ENCODE peak calls at places on chromosomes 3 and 15, in eight cellular contexts. Q is hepatic stellate cell; U is naive B cell; N is kidney glomerular epithelial cell; Y is globus pallidus; A is pons; I is foreskin fibroblast; H is stimulated activated CD4-positive, alpha-beta T cell treated with anti-CD3 and anti-CD28 coated beads, Interleukin-12 subunit alpha, Interleukin-12 subunit beta, amount 100 ng/mL, for 24 hours. L is an unnamed sample.

GRCh38 chr15:67783303-67783702 is 42.0 kb upstream of the SKOR1 start:
- DNase-seq in Q (no peak), Y (no peak), H (peak), N (no peak), A (no peak), U (peak), I (no peak), L (no peak)

GRCh38 chr15:57031605-57032004 is 113.2 kb downstream of the TCF12 start:
- DNase-seq in N (no peak), Q (peak), U (no peak), Y (peak), A (peak), H (no peak), I (peak), L (peak)

GRCh38 chr3:115885621-115886020 is 262.3 kb downstream of the GAP43 start:
- DNase-seq in U (no peak), A (no peak), I (peak), H (no peak), Y (no peak), Q (no peak), N (peak), L (no peak)

GRCh38 chr3:71801986-71802385 is 17.0 kb upstream of the PROK2 start:
- DNase-seq in N (no peak), U (no peak), Q (no peak), H (no peak), Y (no peak), I (no peak), A (no peak), L (no peak)

GRCh38 chr3:158731938-158732855 is at the start of gene RARRES1:
- DNase-seq in A (no peak), I (peak), Q (peak), U (peak), Y (peak), H (no peak), N (peak), L (no peak)

GRCh38 chr3:38105525-38105924 is 31.4 kb downstream of the ACAA1 start:
- DNase-seq in Y (no peak), Q (no peak), I (no peak), N (no peak), U (no peak), A (no peak), H (no peak), L (no peak)

GRCh38 chr3:172204716-172205115 is 165.3 kb downstream of the FNDC3B start:
- DNase-seq in Y (no peak), A (no peak), N (no peak), Q (no peak), H (no peak), U (no peak), I (no peak), L (no peak)

GRCh38 chr15:51168700-51169099 is 74.0 kb upstream of the TNFAIP8L3 start:
- DNase-seq in U (no peak), Q (no peak), N (no peak), I (peak), H (no peak), A (no peak), Y (no peak), L (no peak)

GRCh38 chr3:16994842-16995535 is 110.2 kb downstream of the PLCL2 start:
- DNase-seq in U (no peak), I (no peak), Y (no peak), N (no peak), Q (no peak), H (no peak), A (no peak), L (no peak)

GRCh38 chr15:93040288-93041158 is 48.5 kb downstream of the RGMA start:
- DNase-seq in Q (no peak), U (no peak), N (no peak), I (no peak), A (no peak), H (no peak), Y (no peak), L (no peak)

GRCh38 chr3:48408823-48409281 is 21.0 kb downstream of the PLXNB1 start:
- DNase-seq in U (no peak), I (no peak), A (no peak), H (no peak), Q (no peak), N (no peak), Y (no peak), L (no peak)

GRCh38 chr3:24680214-24680967 is 185.7 kb upstream of the THRB start:
- DNase-seq in U (peak), Y (peak), A (peak), I (peak), H (peak), N (peak), Q (peak), L (no peak)

GRCh38 chr3:63193647-63194046 is 84.5 kb upstream of the SYNPR start:
- DNase-seq in N (peak), I (peak), Y (peak), Q (peak), H (no peak), A (peak), U (no peak), L (no peak)

GRCh38 chr3:84980011-84980410 is 21.2 kb downstream of the CADM2 start:
- DNase-seq in Y (peak), Q (no peak), I (no peak), N (no peak), A (peak), U (no peak), H (no peak), L (no peak)

GRCh38 chr3:183959214-183959613 is 58.5 kb downstream of the ABCC5 start:
- DNase-seq in Y (no peak), U (no peak), I (no peak), A (no peak), Q (no peak), N (no peak), H (no peak), L (no peak)